ENCODE peak calls at places on chromosomes 5 and 9, in seven cellular contexts. O, P, F, Q, T, A and N are unnamed samples.

GRCh38 chr9:114400219-114400618 is 12.4 kb upstream of the AKNA start:
- DNase-seq in O (no peak), P (no peak), F (no peak), Q (no peak), T (no peak), A (no peak), N (no peak)

GRCh38 chr5:33843579-33843978 is 48.2 kb downstream of the ADAMTS12 start:
- DNase-seq in O (no peak), P (no peak), F (no peak), Q (no peak), T (no peak), A (no peak), N (no peak)

GRCh38 chr5:168987540-168988300 is 313.2 kb downstream of the SLIT3 start:
- DNase-seq in O (peak; percentile 21), P (peak; percentile 6), F (peak; percentile 14), Q (peak; percentile 19), T (peak; percentile 32), A (peak; percentile 23), N (peak; percentile 25)

GRCh38 chr9:114606597-114607207 is 4.4 kb upstream of the TMEM268 start:
- DNase-seq in O (no peak), P (no peak), F (no peak), Q (no peak), T (no peak), A (no peak), N (no peak)

GRCh38 chr5:102663771-102664530 is 91.2 kb upstream of the PAM start:
- DNase-seq in O (no peak), P (no peak), F (no peak), Q (no peak), T (no peak), A (no peak), N (no peak)

GRCh38 chr9:123283048-123283408 is 14.6 kb upstream of the STRBP start:
- DNase-seq in O (peak; percentile 68), P (no peak), F (no peak), Q (no peak), T (no peak), A (no peak), N (no peak)

GRCh38 chr9:129407905-129408452 is 212.9 kb downstream of the C9orf50 start:
- DNase-seq in O (no peak), P (no peak), F (no peak), Q (no peak), T (no peak), A (no peak), N (no peak)

GRCh38 chr5:108148715-108149139 is 233.2 kb downstream of the FBXL17 start:
- DNase-seq in O (no peak), P (no peak), F (no peak), Q (no peak), T (no peak), A (no peak), N (no peak)

GRCh38 chr9:134965421-134965820 is 47.7 kb upstream of the FCN1 start:
- DNase-seq in O (no peak), P (no peak), F (no peak), Q (no peak), T (no peak), A (no peak), N (no peak)

GRCh38 chr5:1431896-1432295 is 13.3 kb downstream of the SLC6A3 start:
- DNase-seq in O (no peak), P (no peak), F (no peak), Q (no peak), T (no peak), A (no peak), N (no peak)

GRCh38 chr5:80963966-80964481 is 3.9 kb downstream of the RASGRF2 start:
- DNase-seq in O (no peak), P (no peak), F (no peak), Q (no peak), T (no peak), A (no peak), N (no peak)

GRCh38 chr9:83011611-83012010 is 51.3 kb downstream of the RASEF start:
- DNase-seq in O (no peak), P (no peak), F (no peak), Q (no peak), T (no peak), A (no peak), N (no peak)

GRCh38 chr5:169626779-169627178 is 10.3 kb upstream of the DOCK2 start:
- DNase-seq in O (no peak), P (no peak), F (no peak), Q (no peak), T (no peak), A (no peak), N (peak; percentile 72)

GRCh38 chr9:133539434-133539833 is 4.9 kb downstream of the ADAMTSL2 start:
- DNase-seq in O (no peak), P (no peak), F (no peak), Q (no peak), T (no peak), A (no peak), N (no peak)

GRCh38 chr5:38257236-38258036 is 923 bp upstream of the EGFLAM start:
- DNase-seq in O (no peak), P (no peak), F (no peak), Q (no peak), T (no peak), A (no peak), N (no peak)

GRCh38 chr5:9497347-9497746 is 48.5 kb downstream of the SEMA5A start:
- DNase-seq in O (no peak), P (no peak), F (no peak), Q (no peak), T (no peak), A (no peak), N (no peak)

GRCh38 chr9:19114680-19115270 is 12.1 kb upstream of the HAUS6 start:
- DNase-seq in O (no peak), P (no peak), F (no peak), Q (no peak), T (no peak), A (no peak), N (no peak)

GRCh38 chr5:1512541-1513291 is 11.0 kb downstream of the LPCAT1 start:
- DNase-seq in O (peak; percentile 39), P (no peak), F (no peak), Q (no peak), T (no peak), A (no peak), N (no peak)

GRCh38 chr5:170238456-170238855 is 5.7 kb downstream of the C5orf58 start:
- DNase-seq in O (no peak), P (no peak), F (no peak), Q (no peak), T (no peak), A (no peak), N (no peak)

GRCh38 chr5:139803978-139804377 is 8.4 kb downstream of the PSD2 start:
- DNase-seq in O (no peak), P (no peak), F (no peak), Q (no peak), T (no peak), A (no peak), N (no peak)

GRCh38 chr5:3202570-3202969 is 393.1 kb upstream of the IRX1 start:
- DNase-seq in O (no peak), P (no peak), F (no peak), Q (no peak), T (no peak), A (no peak), N (no peak)

GRCh38 chr9:19154135-19154612 is 26.9 kb upstream of the PLIN2 start:
- DNase-seq in O (peak; percentile 4), P (no peak), F (no peak), Q (no peak), T (no peak), A (no peak), N (no peak)

GRCh38 chr5:177426566-177427210 is at the start of gene GRK6:
- DNase-seq in O (peak; percentile 61), P (no peak), F (no peak), Q (peak; percentile 39), T (no peak), A (peak; percentile 61), N (no peak)

GRCh38 chr5:107359033-107359915 is 311.5 kb downstream of the EFNA5 start:
- DNase-seq in O (no peak), P (no peak), F (no peak), Q (no peak), T (no peak), A (no peak), N (no peak)

GRCh38 chr9:133538851-133539250 is 4.3 kb downstream of the ADAMTSL2 start:
- DNase-seq in O (no peak), P (no peak), F (no peak), Q (no peak), T (no peak), A (no peak), N (no peak)